ENCODE peak calls at places on chromosome 10, in nine cellular contexts. One of them, this sample, is unnamed.

GRCh38 chr10:80568306-80568705 is 30.6 kb downstream of the SH2D4B start:
- DNase-seq in HL-60: no peak
- DNase-seq in lung microvascular endothelial cell: no peak
- DNase-seq in Calu3: no peak
- DNase-seq in WTC11: no peak
- DNase-seq in activated CD8-positive, alpha-beta T cell treated with anti-CD3 and anti-CD28 coated beads, Interleukin-2, amount 10 ng/mL, durations not matched to agents 7 days and 5 days: peak
- DNase-seq in neural crest cell: no peak
- DNase-seq in germinal center: no peak
- DNase-seq in left cardiac atrium: no peak
- DNase-seq in this sample: no peak

GRCh38 chr10:118626953-118627352 is 31.5 kb upstream of the PRLHR start:
- DNase-seq in HL-60: no peak
- DNase-seq in lung microvascular endothelial cell: no peak
- DNase-seq in Calu3: no peak
- DNase-seq in WTC11: peak
- DNase-seq in activated CD8-positive, alpha-beta T cell treated with anti-CD3 and anti-CD28 coated beads, Interleukin-2, amount 10 ng/mL, durations not matched to agents 7 days and 5 days: no peak
- DNase-seq in neural crest cell: no peak
- DNase-seq in germinal center: no peak
- DNase-seq in left cardiac atrium: no peak
- DNase-seq in this sample: no peak

GRCh38 chr10:100372415-100373297 is 25.6 kb downstream of the SCD start:
- DNase-seq in HL-60: no peak
- DNase-seq in lung microvascular endothelial cell: no peak
- DNase-seq in Calu3: no peak
- DNase-seq in WTC11: no peak
- DNase-seq in activated CD8-positive, alpha-beta T cell treated with anti-CD3 and anti-CD28 coated beads, Interleukin-2, amount 10 ng/mL, durations not matched to agents 7 days and 5 days: no peak
- DNase-seq in neural crest cell: no peak
- DNase-seq in germinal center: no peak
- DNase-seq in left cardiac atrium: no peak
- DNase-seq in this sample: no peak

GRCh38 chr10:75662715-75663114 is 231.3 kb downstream of the LRMDA start:
- DNase-seq in HL-60: no peak
- DNase-seq in lung microvascular endothelial cell: no peak
- DNase-seq in Calu3: no peak
- DNase-seq in WTC11: no peak
- DNase-seq in activated CD8-positive, alpha-beta T cell treated with anti-CD3 and anti-CD28 coated beads, Interleukin-2, amount 10 ng/mL, durations not matched to agents 7 days and 5 days: no peak
- DNase-seq in neural crest cell: no peak
- DNase-seq in germinal center: no peak
- DNase-seq in left cardiac atrium: peak
- DNase-seq in this sample: no peak

GRCh38 chr10:34168429-34168828 is 646.7 kb downstream of the PARD3 start:
- DNase-seq in HL-60: no peak
- DNase-seq in lung microvascular endothelial cell: no peak
- DNase-seq in Calu3: no peak
- DNase-seq in WTC11: no peak
- DNase-seq in activated CD8-positive, alpha-beta T cell treated with anti-CD3 and anti-CD28 coated beads, Interleukin-2, amount 10 ng/mL, durations not matched to agents 7 days and 5 days: no peak
- DNase-seq in neural crest cell: no peak
- DNase-seq in germinal center: no peak
- DNase-seq in left cardiac atrium: no peak
- DNase-seq in this sample: no peak

GRCh38 chr10:122490268-122490667 is 28.9 kb downstream of the HTRA1 start:
- DNase-seq in HL-60: no peak
- DNase-seq in lung microvascular endothelial cell: no peak
- DNase-seq in Calu3: no peak
- DNase-seq in WTC11: no peak
- DNase-seq in activated CD8-positive, alpha-beta T cell treated with anti-CD3 and anti-CD28 coated beads, Interleukin-2, amount 10 ng/mL, durations not matched to agents 7 days and 5 days: no peak
- DNase-seq in neural crest cell: no peak
- DNase-seq in germinal center: no peak
- DNase-seq in left cardiac atrium: no peak
- DNase-seq in this sample: no peak

GRCh38 chr10:56583316-56583715 is 222.3 kb upstream of the ZWINT start:
- DNase-seq in HL-60: no peak
- DNase-seq in lung microvascular endothelial cell: no peak
- DNase-seq in Calu3: no peak
- DNase-seq in WTC11: no peak
- DNase-seq in activated CD8-positive, alpha-beta T cell treated with anti-CD3 and anti-CD28 coated beads, Interleukin-2, amount 10 ng/mL, durations not matched to agents 7 days and 5 days: no peak
- DNase-seq in neural crest cell: no peak
- DNase-seq in germinal center: no peak
- DNase-seq in left cardiac atrium: no peak
- DNase-seq in this sample: no peak

GRCh38 chr10:75404335-75405200 is 3.0 kb upstream of the ZNF503 start:
- DNase-seq in HL-60: no peak
- DNase-seq in lung microvascular endothelial cell: no peak
- DNase-seq in Calu3: peak
- DNase-seq in WTC11: peak
- DNase-seq in activated CD8-positive, alpha-beta T cell treated with anti-CD3 and anti-CD28 coated beads, Interleukin-2, amount 10 ng/mL, durations not matched to agents 7 days and 5 days: no peak
- DNase-seq in neural crest cell: peak
- DNase-seq in germinal center: no peak
- DNase-seq in left cardiac atrium: peak
- DNase-seq in this sample: peak

GRCh38 chr10:48973065-48973464 is 33.4 kb upstream of the LRRC18 start:
- DNase-seq in HL-60: no peak
- DNase-seq in lung microvascular endothelial cell: no peak
- DNase-seq in Calu3: no peak
- DNase-seq in WTC11: no peak
- DNase-seq in activated CD8-positive, alpha-beta T cell treated with anti-CD3 and anti-CD28 coated beads, Interleukin-2, amount 10 ng/mL, durations not matched to agents 7 days and 5 days: no peak
- DNase-seq in neural crest cell: no peak
- DNase-seq in germinal center: no peak
- DNase-seq in left cardiac atrium: no peak
- DNase-seq in this sample: no peak

GRCh38 chr10:90641731-90642130 is 216.1 kb downstream of the HTR7 start:
- DNase-seq in HL-60: no peak
- DNase-seq in lung microvascular endothelial cell: no peak
- DNase-seq in Calu3: no peak
- DNase-seq in WTC11: no peak
- DNase-seq in activated CD8-positive, alpha-beta T cell treated with anti-CD3 and anti-CD28 coated beads, Interleukin-2, amount 10 ng/mL, durations not matched to agents 7 days and 5 days: no peak
- DNase-seq in neural crest cell: no peak
- DNase-seq in germinal center: no peak
- DNase-seq in left cardiac atrium: no peak
- DNase-seq in this sample: no peak

GRCh38 chr10:84993251-84994035 is 665.1 kb downstream of the CCSER2 start:
- DNase-seq in HL-60: no peak
- DNase-seq in lung microvascular endothelial cell: no peak
- DNase-seq in Calu3: no peak
- DNase-seq in WTC11: no peak
- DNase-seq in activated CD8-positive, alpha-beta T cell treated with anti-CD3 and anti-CD28 coated beads, Interleukin-2, amount 10 ng/mL, durations not matched to agents 7 days and 5 days: no peak
- DNase-seq in neural crest cell: no peak
- DNase-seq in germinal center: no peak
- DNase-seq in left cardiac atrium: no peak
- DNase-seq in this sample: no peak

GRCh38 chr10:18566177-18566576 is 85.2 kb downstream of the NSUN6 start:
- DNase-seq in HL-60: no peak
- DNase-seq in lung microvascular endothelial cell: no peak
- DNase-seq in Calu3: no peak
- DNase-seq in WTC11: no peak
- DNase-seq in activated CD8-positive, alpha-beta T cell treated with anti-CD3 and anti-CD28 coated beads, Interleukin-2, amount 10 ng/mL, durations not matched to agents 7 days and 5 days: no peak
- DNase-seq in neural crest cell: no peak
- DNase-seq in germinal center: no peak
- DNase-seq in left cardiac atrium: no peak
- DNase-seq in this sample: no peak

GRCh38 chr10:58115218-58116050 is 152.3 kb downstream of the IPMK start:
- DNase-seq in HL-60: no peak
- DNase-seq in lung microvascular endothelial cell: no peak
- DNase-seq in Calu3: no peak
- DNase-seq in WTC11: no peak
- DNase-seq in activated CD8-positive, alpha-beta T cell treated with anti-CD3 and anti-CD28 coated beads, Interleukin-2, amount 10 ng/mL, durations not matched to agents 7 days and 5 days: no peak
- DNase-seq in neural crest cell: no peak
- DNase-seq in germinal center: no peak
- DNase-seq in left cardiac atrium: no peak
- DNase-seq in this sample: no peak

GRCh38 chr10:128178319-128178937 is 52.2 kb upstream of the MKI67 start:
- DNase-seq in HL-60: peak
- DNase-seq in lung microvascular endothelial cell: peak
- DNase-seq in Calu3: peak
- DNase-seq in WTC11: peak
- DNase-seq in activated CD8-positive, alpha-beta T cell treated with anti-CD3 and anti-CD28 coated beads, Interleukin-2, amount 10 ng/mL, durations not matched to agents 7 days and 5 days: peak
- DNase-seq in neural crest cell: peak
- DNase-seq in germinal center: peak
- DNase-seq in left cardiac atrium: no peak
- DNase-seq in this sample: no peak

GRCh38 chr10:104331208-104331838 is 6.9 kb downstream of the ITPRIP start:
- DNase-seq in HL-60: no peak
- DNase-seq in lung microvascular endothelial cell: peak
- DNase-seq in Calu3: no peak
- DNase-seq in WTC11: no peak
- DNase-seq in activated CD8-positive, alpha-beta T cell treated with anti-CD3 and anti-CD28 coated beads, Interleukin-2, amount 10 ng/mL, durations not matched to agents 7 days and 5 days: no peak
- DNase-seq in neural crest cell: no peak
- DNase-seq in germinal center: no peak
- DNase-seq in left cardiac atrium: peak
- DNase-seq in this sample: no peak

GRCh38 chr10:101012525-101013364 is 13.1 kb downstream of the LZTS2 start:
- DNase-seq in HL-60: peak
- DNase-seq in lung microvascular endothelial cell: peak
- DNase-seq in Calu3: peak
- DNase-seq in WTC11: peak
- DNase-seq in activated CD8-positive, alpha-beta T cell treated with anti-CD3 and anti-CD28 coated beads, Interleukin-2, amount 10 ng/mL, durations not matched to agents 7 days and 5 days: peak
- DNase-seq in neural crest cell: peak
- DNase-seq in germinal center: peak
- DNase-seq in left cardiac atrium: peak
- DNase-seq in this sample: peak

GRCh38 chr10:112687647-112688046 is 240.6 kb downstream of the VTI1A start:
- DNase-seq in HL-60: no peak
- DNase-seq in lung microvascular endothelial cell: peak
- DNase-seq in Calu3: no peak
- DNase-seq in WTC11: no peak
- DNase-seq in activated CD8-positive, alpha-beta T cell treated with anti-CD3 and anti-CD28 coated beads, Interleukin-2, amount 10 ng/mL, durations not matched to agents 7 days and 5 days: no peak
- DNase-seq in neural crest cell: no peak
- DNase-seq in germinal center: no peak
- DNase-seq in left cardiac atrium: peak
- DNase-seq in this sample: no peak

GRCh38 chr10:35307297-35307696 is 29.0 kb upstream of the CCNY start:
- DNase-seq in HL-60: no peak
- DNase-seq in lung microvascular endothelial cell: peak
- DNase-seq in Calu3: peak
- DNase-seq in WTC11: no peak
- DNase-seq in activated CD8-positive, alpha-beta T cell treated with anti-CD3 and anti-CD28 coated beads, Interleukin-2, amount 10 ng/mL, durations not matched to agents 7 days and 5 days: no peak
- DNase-seq in neural crest cell: no peak
- DNase-seq in germinal center: no peak
- DNase-seq in left cardiac atrium: no peak
- DNase-seq in this sample: no peak

GRCh38 chr10:6423004-6423403 is 157.1 kb downstream of the PRKCQ start:
- DNase-seq in HL-60: no peak
- DNase-seq in lung microvascular endothelial cell: no peak
- DNase-seq in Calu3: no peak
- DNase-seq in WTC11: no peak
- DNase-seq in activated CD8-positive, alpha-beta T cell treated with anti-CD3 and anti-CD28 coated beads, Interleukin-2, amount 10 ng/mL, durations not matched to agents 7 days and 5 days: no peak
- DNase-seq in neural crest cell: no peak
- DNase-seq in germinal center: no peak
- DNase-seq in left cardiac atrium: no peak
- DNase-seq in this sample: no peak

GRCh38 chr10:93299195-93299594 is 182.9 kb downstream of the MYOF start:
- DNase-seq in HL-60: no peak
- DNase-seq in lung microvascular endothelial cell: no peak
- DNase-seq in Calu3: no peak
- DNase-seq in WTC11: no peak
- DNase-seq in activated CD8-positive, alpha-beta T cell treated with anti-CD3 and anti-CD28 coated beads, Interleukin-2, amount 10 ng/mL, durations not matched to agents 7 days and 5 days: no peak
- DNase-seq in neural crest cell: no peak
- DNase-seq in germinal center: no peak
- DNase-seq in left cardiac atrium: no peak
- DNase-seq in this sample: no peak

GRCh38 chr10:85646312-85646711 is 720.3 kb downstream of the GRID1 start:
- DNase-seq in HL-60: no peak
- DNase-seq in lung microvascular endothelial cell: peak
- DNase-seq in Calu3: peak
- DNase-seq in WTC11: no peak
- DNase-seq in activated CD8-positive, alpha-beta T cell treated with anti-CD3 and anti-CD28 coated beads, Interleukin-2, amount 10 ng/mL, durations not matched to agents 7 days and 5 days: no peak
- DNase-seq in neural crest cell: no peak
- DNase-seq in germinal center: no peak
- DNase-seq in left cardiac atrium: no peak
- DNase-seq in this sample: no peak

GRCh38 chr10:52621635-52622079 is 150.9 kb downstream of the MBL2 start:
- DNase-seq in HL-60: no peak
- DNase-seq in lung microvascular endothelial cell: peak
- DNase-seq in Calu3: no peak
- DNase-seq in WTC11: no peak
- DNase-seq in activated CD8-positive, alpha-beta T cell treated with anti-CD3 and anti-CD28 coated beads, Interleukin-2, amount 10 ng/mL, durations not matched to agents 7 days and 5 days: no peak
- DNase-seq in neural crest cell: no peak
- DNase-seq in germinal center: no peak
- DNase-seq in left cardiac atrium: no peak
- DNase-seq in this sample: no peak

GRCh38 chr10:92641492-92641891 is 48.3 kb upstream of the HHEX start:
- DNase-seq in HL-60: no peak
- DNase-seq in lung microvascular endothelial cell: no peak
- DNase-seq in Calu3: no peak
- DNase-seq in WTC11: no peak
- DNase-seq in activated CD8-positive, alpha-beta T cell treated with anti-CD3 and anti-CD28 coated beads, Interleukin-2, amount 10 ng/mL, durations not matched to agents 7 days and 5 days: no peak
- DNase-seq in neural crest cell: no peak
- DNase-seq in germinal center: no peak
- DNase-seq in left cardiac atrium: no peak
- DNase-seq in this sample: no peak

GRCh38 chr10:123643315-123643714 is 22.8 kb upstream of the GPR26 start:
- DNase-seq in HL-60: no peak
- DNase-seq in lung microvascular endothelial cell: no peak
- DNase-seq in Calu3: no peak
- DNase-seq in WTC11: peak
- DNase-seq in activated CD8-positive, alpha-beta T cell treated with anti-CD3 and anti-CD28 coated beads, Interleukin-2, amount 10 ng/mL, durations not matched to agents 7 days and 5 days: no peak
- DNase-seq in neural crest cell: no peak
- DNase-seq in germinal center: no peak
- DNase-seq in left cardiac atrium: no peak
- DNase-seq in this sample: no peak

GRCh38 chr10:103463456-103463855 is 4.8 kb upstream of the CALHM1 start:
- DNase-seq in HL-60: no peak
- DNase-seq in lung microvascular endothelial cell: no peak
- DNase-seq in Calu3: no peak
- DNase-seq in WTC11: no peak
- DNase-seq in activated CD8-positive, alpha-beta T cell treated with anti-CD3 and anti-CD28 coated beads, Interleukin-2, amount 10 ng/mL, durations not matched to agents 7 days and 5 days: no peak
- DNase-seq in neural crest cell: no peak
- DNase-seq in germinal center: no peak
- DNase-seq in left cardiac atrium: no peak
- DNase-seq in this sample: no peak

GRCh38 chr10:86536294-86536861 is 14.8 kb upstream of the WAPL start:
- DNase-seq in HL-60: no peak
- DNase-seq in lung microvascular endothelial cell: no peak
- DNase-seq in Calu3: no peak
- DNase-seq in WTC11: peak
- DNase-seq in activated CD8-positive, alpha-beta T cell treated with anti-CD3 and anti-CD28 coated beads, Interleukin-2, amount 10 ng/mL, durations not matched to agents 7 days and 5 days: peak
- DNase-seq in neural crest cell: no peak
- DNase-seq in germinal center: peak
- DNase-seq in left cardiac atrium: no peak
- DNase-seq in this sample: no peak

GRCh38 chr10:123573236-123574147 is 92.7 kb upstream of the GPR26 start:
- DNase-seq in HL-60: peak
- DNase-seq in lung microvascular endothelial cell: peak
- DNase-seq in Calu3: peak
- DNase-seq in WTC11: peak
- DNase-seq in activated CD8-positive, alpha-beta T cell treated with anti-CD3 and anti-CD28 coated beads, Interleukin-2, amount 10 ng/mL, durations not matched to agents 7 days and 5 days: peak
- DNase-seq in neural crest cell: peak
- DNase-seq in germinal center: peak
- DNase-seq in left cardiac atrium: no peak
- DNase-seq in this sample: peak

GRCh38 chr10:25707541-25707940 is 226.5 kb upstream of the MYO3A start:
- DNase-seq in HL-60: no peak
- DNase-seq in lung microvascular endothelial cell: no peak
- DNase-seq in Calu3: no peak
- DNase-seq in WTC11: no peak
- DNase-seq in activated CD8-positive, alpha-beta T cell treated with anti-CD3 and anti-CD28 coated beads, Interleukin-2, amount 10 ng/mL, durations not matched to agents 7 days and 5 days: no peak
- DNase-seq in neural crest cell: no peak
- DNase-seq in germinal center: no peak
- DNase-seq in left cardiac atrium: no peak
- DNase-seq in this sample: no peak

GRCh38 chr10:122344741-122345258 is 29.7 kb upstream of the PLEKHA1 start:
- DNase-seq in HL-60: no peak
- DNase-seq in lung microvascular endothelial cell: peak
- DNase-seq in Calu3: no peak
- DNase-seq in WTC11: no peak
- DNase-seq in activated CD8-positive, alpha-beta T cell treated with anti-CD3 and anti-CD28 coated beads, Interleukin-2, amount 10 ng/mL, durations not matched to agents 7 days and 5 days: no peak
- DNase-seq in neural crest cell: no peak
- DNase-seq in germinal center: no peak
- DNase-seq in left cardiac atrium: no peak
- DNase-seq in this sample: no peak

GRCh38 chr10:70604106-70604505 is 1.6 kb upstream of the PRF1 start:
- DNase-seq in HL-60: no peak
- DNase-seq in lung microvascular endothelial cell: no peak
- DNase-seq in Calu3: no peak
- DNase-seq in WTC11: no peak
- DNase-seq in activated CD8-positive, alpha-beta T cell treated with anti-CD3 and anti-CD28 coated beads, Interleukin-2, amount 10 ng/mL, durations not matched to agents 7 days and 5 days: no peak
- DNase-seq in neural crest cell: no peak
- DNase-seq in germinal center: no peak
- DNase-seq in left cardiac atrium: no peak
- DNase-seq in this sample: no peak

GRCh38 chr10:47167591-47167990 is 132.4 kb upstream of the GDF10 start:
- DNase-seq in HL-60: no peak
- DNase-seq in lung microvascular endothelial cell: no peak
- DNase-seq in Calu3: no peak
- DNase-seq in WTC11: no peak
- DNase-seq in activated CD8-positive, alpha-beta T cell treated with anti-CD3 and anti-CD28 coated beads, Interleukin-2, amount 10 ng/mL, durations not matched to agents 7 days and 5 days: no peak
- DNase-seq in neural crest cell: no peak
- DNase-seq in germinal center: no peak
- DNase-seq in left cardiac atrium: no peak
- DNase-seq in this sample: no peak